ENCODE peak calls at places on chromosomes 2 and 18, in five cellular contexts. M is A549, Z is HepG2, D is K562, K is GM12878. E is an unnamed sample.
A peak's percentile ranks its signal among the peaks of the same experiment; 100 is the strongest.

GRCh38 chr2:41994661-41995060 is 53.2 kb upstream of the PKDCC start:
- DNase-seq in M (no peak), Z (no peak), D (no peak), K (no peak), E (no peak)

GRCh38 chr2:191757256-191757655 is 79.3 kb downstream of the NABP1 start:
- DNase-seq in M (no peak), Z (no peak), D (no peak), K (no peak), E (no peak)

GRCh38 chr2:42809131-42809875 is 16.9 kb upstream of the HAAO start:
- DNase-seq in M (no peak), Z (no peak), D (no peak), K (no peak), E (no peak)

GRCh38 chr2:64807417-64807816 is 153.7 kb upstream of the SERTAD2 start:
- DNase-seq in M (peak; percentile 84), Z (no peak), D (peak; percentile 19), K (peak; percentile 53), E (no peak)

GRCh38 chr2:215439404-215439803 is 3.5 kb upstream of the FN1 start:
- DNase-seq in M (no peak), Z (no peak), D (no peak), K (no peak), E (no peak)

GRCh38 chr2:9675369-9676351 is 44.9 kb upstream of the YWHAQ start:
- DNase-seq in M (peak; percentile 83), Z (no peak), D (no peak), K (no peak), E (no peak)

GRCh38 chr2:128660836-128661235 is 342.2 kb upstream of the HS6ST1 start:
- DNase-seq in M (no peak), Z (no peak), D (no peak), K (no peak), E (no peak)

GRCh38 chr2:105928563-105928962 is 183.9 kb downstream of the NCK2 start:
- DNase-seq in M (no peak), Z (no peak), D (no peak), K (no peak), E (no peak)

GRCh38 chr2:217827430-217828201 is 175.2 kb downstream of the TNS1 start:
- DNase-seq in M (no peak), Z (no peak), D (peak; percentile 81), K (no peak), E (no peak)

GRCh38 chr2:44371445-44371844 is 9.7 kb downstream of the CAMKMT start:
- DNase-seq in M (no peak), Z (no peak), D (no peak), K (no peak), E (no peak)
- TF ChIP-seq ESRRA in M (no peak), Z (no peak), D (no peak), K (no peak), E (no peak)

GRCh38 chr2:207285451-207285771 is 119.7 kb upstream of the KLF7 start:
- DNase-seq in M (no peak), Z (no peak), D (no peak), K (no peak), E (no peak)

GRCh38 chr2:207283356-207283755 is 117.6 kb upstream of the KLF7 start:
- DNase-seq in M (no peak), Z (no peak), D (peak; percentile 5), K (no peak), E (no peak)

GRCh38 chr2:207282916-207283315 is 117.2 kb upstream of the KLF7 start:
- DNase-seq in M (no peak), Z (no peak), D (no peak), K (no peak), E (no peak)

GRCh38 chr2:207286106-207286505 is 120.4 kb upstream of the KLF7 start:
- DNase-seq in M (no peak), Z (no peak), D (no peak), K (peak; percentile 64), E (no peak)

GRCh38 chr2:207284556-207285450 is 119.1 kb upstream of the KLF7 start:
- DNase-seq in M (no peak), Z (no peak), D (no peak), K (no peak), E (no peak)
- TF ChIP-seq ESRRA in M (no peak), Z (no peak), D (no peak), K (no peak), E (no peak)

GRCh38 chr18:26192233-26192632 is 34.0 kb upstream of the TAF4B start:
- DNase-seq in M (no peak), Z (no peak), D (no peak), K (no peak), E (no peak)

GRCh38 chr18:26185267-26185666 is 41.0 kb upstream of the TAF4B start:
- DNase-seq in M (peak; percentile 55), Z (peak; percentile 5), D (no peak), K (no peak), E (no peak)

DNA sequence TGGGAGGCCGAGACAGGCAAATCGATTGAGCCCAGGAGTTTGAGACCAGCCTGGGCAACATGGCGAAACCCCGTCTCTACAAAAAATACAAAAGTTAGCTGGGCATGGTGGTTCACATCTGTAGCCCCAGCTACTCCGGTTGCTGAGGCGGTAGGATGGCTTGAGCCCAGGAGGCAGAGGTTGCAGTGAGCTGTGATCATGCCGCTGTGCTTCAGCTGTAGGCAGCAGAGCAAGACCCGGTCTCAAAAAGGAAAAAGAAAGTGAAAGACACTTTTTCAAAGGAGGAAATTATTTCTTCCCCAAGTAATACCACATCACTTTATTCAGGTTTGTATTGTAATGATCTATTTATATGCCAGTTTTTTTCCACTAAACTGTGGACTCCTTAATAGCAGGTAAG is 35.7 kb upstream of the TAF4B start:
- DNase-seq in M (no peak), Z (no peak), D (no peak), K (peak; percentile 74), E (no peak)
- TF ChIP-seq ESRRA in M (no peak), Z (no peak), D (no peak), K (no peak), E (no peak)

GRCh38 chr2:102438124-102438523 is 15.2 kb downstream of the IL18RAP start:
- DNase-seq in M (no peak), Z (no peak), D (no peak), K (no peak), E (no peak)

GRCh38 chr2:102436284-102436683 is 13.3 kb downstream of the IL18RAP start:
- DNase-seq in M (no peak), Z (no peak), D (no peak), K (no peak), E (no peak)

GRCh38 chr2:102437122-102437521 is 14.2 kb downstream of the IL18RAP start:
- DNase-seq in M (no peak), Z (no peak), D (no peak), K (no peak), E (no peak)

GRCh38 chr2:102439065-102439695 is 16.2 kb downstream of the IL18RAP start:
- DNase-seq in M (peak; percentile 14), Z (peak; percentile 10), D (no peak), K (no peak), E (no peak)

GRCh38 chr2:102438578-102438977 is 15.6 kb downstream of the IL18RAP start:
- DNase-seq in M (no peak), Z (no peak), D (no peak), K (no peak), E (no peak)
- TF ChIP-seq ESRRA in M (no peak), Z (no peak), D (no peak), K (no peak), E (no peak)

GRCh38 chr2:200863655-200864205 is 728 bp downstream of the CLK1 start:
- DNase-seq in M (peak; percentile 39), Z (no peak), D (no peak), K (no peak), E (no peak)

GRCh38 chr2:200860092-200860795 is 4.2 kb downstream of the CLK1 start:
- DNase-seq in M (no peak), Z (no peak), D (no peak), K (no peak), E (no peak)

GRCh38 chr2:200861617-200862016 is 2.8 kb downstream of the CLK1 start:
- DNase-seq in M (no peak), Z (no peak), D (no peak), K (no peak), E (no peak)

GRCh38 chr2:200864206-200864976 is at the start of gene CLK1:
- DNase-seq in M (peak; percentile 92), Z (peak; percentile 89), D (peak; percentile 85), K (peak; percentile 74), E (peak; percentile 88)

GRCh38 chr2:200862532-200863000 is 1.9 kb downstream of the CLK1 start:
- DNase-seq in M (peak; percentile 63), Z (peak; percentile 74), D (no peak), K (peak; percentile 40), E (no peak)
- TF ChIP-seq ESRRA in M (no peak), Z (no peak), D (no peak), K (no peak), E (no peak)

GRCh38 chr18:42334931-42335330 is 379.9 kb downstream of the PIK3C3 start:
- DNase-seq in M (no peak), Z (no peak), D (no peak), K (no peak), E (no peak)

GRCh38 chr18:42328931-42329330 is 373.9 kb downstream of the PIK3C3 start:
- DNase-seq in M (no peak), Z (peak; percentile 14), D (no peak), K (no peak), E (no peak)

GRCh38 chr18:42336139-42336538 is 381.1 kb downstream of the PIK3C3 start:
- DNase-seq in M (no peak), Z (no peak), D (no peak), K (no peak), E (no peak)

DNA sequence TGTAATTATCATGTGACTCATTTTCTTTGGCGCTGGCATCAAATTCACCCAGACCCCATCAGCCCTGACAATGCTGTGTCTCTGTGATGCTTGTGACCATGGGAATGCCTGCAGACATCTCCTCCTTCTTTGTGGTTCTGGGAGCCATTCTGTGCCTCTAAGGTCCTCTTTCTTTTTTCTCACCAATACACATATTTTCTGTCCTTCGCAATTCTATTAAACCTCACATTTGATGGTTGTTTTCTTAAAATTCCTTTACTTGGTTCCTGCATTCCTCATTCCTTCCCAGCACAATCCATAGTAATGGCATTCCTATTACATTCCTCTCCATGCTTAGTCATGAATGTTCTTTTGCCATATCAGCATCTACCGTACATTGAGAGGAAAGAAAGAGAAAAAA is 375.3 kb downstream of the PIK3C3 start:
- DNase-seq in M (no peak), Z (no peak), D (no peak), K (no peak), E (no peak)
- TF ChIP-seq ESRRA in M (no peak), Z (no peak), D (no peak), K (no peak), E (no peak)

GRCh38 chr2:60759654-60760053 is 3.6 kb downstream of the PAPOLG start:
- DNase-seq in M (no peak), Z (no peak), D (no peak), K (no peak), E (no peak)
- TF ChIP-seq ESRRA in M (no peak), Z (no peak), D (no peak), K (no peak), E (no peak)

E was measured in WTC11.